ENCODE peak calls at places on chromosome 13, in nine cellular contexts. One of them, this sample, is unnamed.
A peak's percentile ranks its signal among the peaks of the same experiment; 100 is the strongest.

GRCh38 chr13:113460599-113460998 is 7.3 kb upstream of the ADPRHL1 start:
- DNase-seq in activated effector memory CD4-positive, alpha-beta T cell treated with anti-CD3 and anti-CD28 coated beads, Interleukin-2, amount 50 U/mL, for 16 hours: no peak
- DNase-seq in HT-29: no peak
- DNase-seq in OCI-M1: no peak
- DNase-seq in astrocyte of the hippocampus: no peak
- DNase-seq in C1 segment of cervical spinal cord: no peak
- DNase-seq in Peyer's patch: no peak
- DNase-seq in thoracic aorta: no peak
- DNase-seq in suprapubic skin: no peak
- DNase-seq in this sample: no peak

GRCh38 chr13:114027046-114027760 is 53.3 kb upstream of the C13orf46 start:
- DNase-seq in HT-29: no peak
- DNase-seq in astrocyte of the hippocampus: peak; percentile 36
- DNase-seq in OCI-M1: no peak
- DNase-seq in activated effector memory CD4-positive, alpha-beta T cell treated with anti-CD3 and anti-CD28 coated beads, Interleukin-2, amount 50 U/mL, for 16 hours: no peak
- DNase-seq in suprapubic skin: no peak
- DNase-seq in C1 segment of cervical spinal cord: no peak
- DNase-seq in thoracic aorta: no peak
- DNase-seq in Peyer's patch: no peak
- DNase-seq in this sample: no peak

GRCh38 chr13:20391597-20392452 is 133.8 kb downstream of the CRYL1 start:
- DNase-seq in OCI-M1: no peak
- DNase-seq in astrocyte of the hippocampus: no peak
- DNase-seq in thoracic aorta: no peak
- DNase-seq in HT-29: peak; percentile 47
- DNase-seq in C1 segment of cervical spinal cord: no peak
- DNase-seq in Peyer's patch: no peak
- DNase-seq in activated effector memory CD4-positive, alpha-beta T cell treated with anti-CD3 and anti-CD28 coated beads, Interleukin-2, amount 50 U/mL, for 16 hours: no peak
- DNase-seq in suprapubic skin: no peak
- DNase-seq in this sample: no peak

GRCh38 chr13:102724923-102725322 is 30.1 kb upstream of the METTL21C start:
- DNase-seq in activated effector memory CD4-positive, alpha-beta T cell treated with anti-CD3 and anti-CD28 coated beads, Interleukin-2, amount 50 U/mL, for 16 hours: no peak
- DNase-seq in Peyer's patch: no peak
- DNase-seq in suprapubic skin: no peak
- DNase-seq in OCI-M1: peak; percentile 64
- DNase-seq in C1 segment of cervical spinal cord: no peak
- DNase-seq in HT-29: peak; percentile 75
- DNase-seq in astrocyte of the hippocampus: peak; percentile 44
- DNase-seq in thoracic aorta: no peak
- DNase-seq in this sample: peak; percentile 14

GRCh38 chr13:49218493-49219051 is 1.6 kb upstream of the MLNR start:
- DNase-seq in C1 segment of cervical spinal cord: no peak
- DNase-seq in HT-29: no peak
- DNase-seq in Peyer's patch: no peak
- DNase-seq in suprapubic skin: no peak
- DNase-seq in astrocyte of the hippocampus: peak; percentile 26
- DNase-seq in activated effector memory CD4-positive, alpha-beta T cell treated with anti-CD3 and anti-CD28 coated beads, Interleukin-2, amount 50 U/mL, for 16 hours: no peak
- DNase-seq in OCI-M1: no peak
- DNase-seq in thoracic aorta: no peak
- DNase-seq in this sample: peak; percentile 4

GRCh38 chr13:100658363-100658762 is 16.2 kb downstream of the TMTC4 start:
- DNase-seq in suprapubic skin: no peak
- DNase-seq in C1 segment of cervical spinal cord: no peak
- DNase-seq in astrocyte of the hippocampus: no peak
- DNase-seq in HT-29: no peak
- DNase-seq in OCI-M1: no peak
- DNase-seq in thoracic aorta: no peak
- DNase-seq in Peyer's patch: no peak
- DNase-seq in activated effector memory CD4-positive, alpha-beta T cell treated with anti-CD3 and anti-CD28 coated beads, Interleukin-2, amount 50 U/mL, for 16 hours: no peak
- DNase-seq in this sample: peak; percentile 7

GRCh38 chr13:31441804-31442487 is 242.2 kb downstream of the B3GLCT start:
- DNase-seq in suprapubic skin: no peak
- DNase-seq in OCI-M1: no peak
- DNase-seq in C1 segment of cervical spinal cord: peak; percentile 1
- DNase-seq in thoracic aorta: no peak
- DNase-seq in HT-29: no peak
- DNase-seq in astrocyte of the hippocampus: no peak
- DNase-seq in Peyer's patch: no peak
- DNase-seq in activated effector memory CD4-positive, alpha-beta T cell treated with anti-CD3 and anti-CD28 coated beads, Interleukin-2, amount 50 U/mL, for 16 hours: no peak
- DNase-seq in this sample: no peak

GRCh38 chr13:50842246-50842645 is 1.2 kb downstream of the DLEU7 start:
- DNase-seq in C1 segment of cervical spinal cord: no peak
- DNase-seq in HT-29: no peak
- DNase-seq in Peyer's patch: no peak
- DNase-seq in OCI-M1: no peak
- DNase-seq in astrocyte of the hippocampus: no peak
- DNase-seq in thoracic aorta: no peak
- DNase-seq in activated effector memory CD4-positive, alpha-beta T cell treated with anti-CD3 and anti-CD28 coated beads, Interleukin-2, amount 50 U/mL, for 16 hours: no peak
- DNase-seq in suprapubic skin: no peak
- DNase-seq in this sample: no peak

GRCh38 chr13:26228080-26228479 is 6.0 kb upstream of the RNF6 start:
- DNase-seq in C1 segment of cervical spinal cord: no peak
- DNase-seq in Peyer's patch: no peak
- DNase-seq in OCI-M1: no peak
- DNase-seq in astrocyte of the hippocampus: peak; percentile 9
- DNase-seq in HT-29: no peak
- DNase-seq in activated effector memory CD4-positive, alpha-beta T cell treated with anti-CD3 and anti-CD28 coated beads, Interleukin-2, amount 50 U/mL, for 16 hours: no peak
- DNase-seq in suprapubic skin: no peak
- DNase-seq in thoracic aorta: no peak
- DNase-seq in this sample: no peak

GRCh38 chr13:46126552-46127171 is 21.8 kb upstream of the CPB2 start:
- DNase-seq in thoracic aorta: no peak
- DNase-seq in suprapubic skin: no peak
- DNase-seq in activated effector memory CD4-positive, alpha-beta T cell treated with anti-CD3 and anti-CD28 coated beads, Interleukin-2, amount 50 U/mL, for 16 hours: peak; percentile 86
- DNase-seq in Peyer's patch: peak; percentile 63
- DNase-seq in C1 segment of cervical spinal cord: peak; percentile 64
- DNase-seq in astrocyte of the hippocampus: peak; percentile 90
- DNase-seq in HT-29: peak; percentile 95
- DNase-seq in OCI-M1: peak; percentile 93
- DNase-seq in this sample: peak; percentile 64

GRCh38 chr13:21675095-21676007 is 4.5 kb downstream of the FGF9 start:
- DNase-seq in Peyer's patch: no peak
- DNase-seq in OCI-M1: no peak
- DNase-seq in suprapubic skin: no peak
- DNase-seq in C1 segment of cervical spinal cord: no peak
- DNase-seq in activated effector memory CD4-positive, alpha-beta T cell treated with anti-CD3 and anti-CD28 coated beads, Interleukin-2, amount 50 U/mL, for 16 hours: peak; percentile 75
- DNase-seq in thoracic aorta: no peak
- DNase-seq in HT-29: peak; percentile 69
- DNase-seq in astrocyte of the hippocampus: peak; percentile 36
- DNase-seq in this sample: peak; percentile 40

GRCh38 chr13:40518481-40518882 is 148.0 kb downstream of the FOXO1 start:
- DNase-seq in astrocyte of the hippocampus: no peak
- DNase-seq in C1 segment of cervical spinal cord: no peak
- DNase-seq in activated effector memory CD4-positive, alpha-beta T cell treated with anti-CD3 and anti-CD28 coated beads, Interleukin-2, amount 50 U/mL, for 16 hours: peak; percentile 86
- DNase-seq in OCI-M1: no peak
- DNase-seq in suprapubic skin: no peak
- DNase-seq in HT-29: peak; percentile 57
- DNase-seq in thoracic aorta: no peak
- DNase-seq in Peyer's patch: no peak
- DNase-seq in this sample: no peak

GRCh38 chr13:83984793-83985192 is 102.5 kb upstream of the SLITRK1 start:
- DNase-seq in astrocyte of the hippocampus: no peak
- DNase-seq in HT-29: no peak
- DNase-seq in activated effector memory CD4-positive, alpha-beta T cell treated with anti-CD3 and anti-CD28 coated beads, Interleukin-2, amount 50 U/mL, for 16 hours: no peak
- DNase-seq in thoracic aorta: no peak
- DNase-seq in suprapubic skin: no peak
- DNase-seq in Peyer's patch: no peak
- DNase-seq in OCI-M1: peak; percentile 13
- DNase-seq in C1 segment of cervical spinal cord: no peak
- DNase-seq in this sample: no peak

GRCh38 chr13:77507931-77508776 is 27.4 kb upstream of the SCEL start:
- DNase-seq in suprapubic skin: no peak
- DNase-seq in C1 segment of cervical spinal cord: no peak
- DNase-seq in activated effector memory CD4-positive, alpha-beta T cell treated with anti-CD3 and anti-CD28 coated beads, Interleukin-2, amount 50 U/mL, for 16 hours: no peak
- DNase-seq in OCI-M1: peak; percentile 10
- DNase-seq in Peyer's patch: no peak
- DNase-seq in astrocyte of the hippocampus: peak; percentile 80
- DNase-seq in HT-29: peak; percentile 97
- DNase-seq in thoracic aorta: no peak
- DNase-seq in this sample: no peak

GRCh38 chr13:47621931-47622330 is 379.1 kb downstream of the SUCLA2 start:
- DNase-seq in astrocyte of the hippocampus: peak; percentile 6
- DNase-seq in activated effector memory CD4-positive, alpha-beta T cell treated with anti-CD3 and anti-CD28 coated beads, Interleukin-2, amount 50 U/mL, for 16 hours: no peak
- DNase-seq in Peyer's patch: no peak
- DNase-seq in HT-29: peak; percentile 37
- DNase-seq in C1 segment of cervical spinal cord: no peak
- DNase-seq in OCI-M1: no peak
- DNase-seq in suprapubic skin: no peak
- DNase-seq in thoracic aorta: no peak
- DNase-seq in this sample: no peak

GRCh38 chr13:111006508-111007031 is 91.7 kb upstream of the ANKRD10 start:
- DNase-seq in suprapubic skin: peak; percentile 81
- DNase-seq in activated effector memory CD4-positive, alpha-beta T cell treated with anti-CD3 and anti-CD28 coated beads, Interleukin-2, amount 50 U/mL, for 16 hours: no peak
- DNase-seq in OCI-M1: no peak
- DNase-seq in thoracic aorta: peak; percentile 69
- DNase-seq in astrocyte of the hippocampus: peak; percentile 95
- DNase-seq in C1 segment of cervical spinal cord: no peak
- DNase-seq in HT-29: peak; percentile 42
- DNase-seq in Peyer's patch: peak; percentile 21
- DNase-seq in this sample: no peak

GRCh38 chr13:45341799-45342584 is 1.0 kb upstream of the TPT1 start:
- DNase-seq in C1 segment of cervical spinal cord: no peak
- DNase-seq in astrocyte of the hippocampus: peak; percentile 61
- DNase-seq in HT-29: no peak
- DNase-seq in suprapubic skin: peak; percentile 84
- DNase-seq in thoracic aorta: peak; percentile 58
- DNase-seq in Peyer's patch: no peak
- DNase-seq in activated effector memory CD4-positive, alpha-beta T cell treated with anti-CD3 and anti-CD28 coated beads, Interleukin-2, amount 50 U/mL, for 16 hours: no peak
- DNase-seq in OCI-M1: peak; percentile 78
- DNase-seq in this sample: peak; percentile 79

GRCh38 chr13:113903361-113903760 is 39.5 kb upstream of the GAS6 start:
- DNase-seq in suprapubic skin: peak; percentile 55
- DNase-seq in thoracic aorta: peak; percentile 41
- DNase-seq in Peyer's patch: no peak
- DNase-seq in astrocyte of the hippocampus: peak; percentile 87
- DNase-seq in C1 segment of cervical spinal cord: no peak
- DNase-seq in HT-29: no peak
- DNase-seq in OCI-M1: no peak
- DNase-seq in activated effector memory CD4-positive, alpha-beta T cell treated with anti-CD3 and anti-CD28 coated beads, Interleukin-2, amount 50 U/mL, for 16 hours: no peak
- DNase-seq in this sample: no peak

GRCh38 chr13:43107780-43108179 is 84.4 kb downstream of the DNAJC15 start:
- DNase-seq in Peyer's patch: no peak
- DNase-seq in OCI-M1: no peak
- DNase-seq in C1 segment of cervical spinal cord: no peak
- DNase-seq in HT-29: no peak
- DNase-seq in suprapubic skin: no peak
- DNase-seq in activated effector memory CD4-positive, alpha-beta T cell treated with anti-CD3 and anti-CD28 coated beads, Interleukin-2, amount 50 U/mL, for 16 hours: no peak
- DNase-seq in astrocyte of the hippocampus: no peak
- DNase-seq in thoracic aorta: no peak
- DNase-seq in this sample: peak; percentile 28

GRCh38 chr13:33497146-33497845 is 211.7 kb upstream of the STARD13 start:
- DNase-seq in suprapubic skin: no peak
- DNase-seq in Peyer's patch: no peak
- DNase-seq in astrocyte of the hippocampus: peak; percentile 16
- DNase-seq in thoracic aorta: no peak
- DNase-seq in activated effector memory CD4-positive, alpha-beta T cell treated with anti-CD3 and anti-CD28 coated beads, Interleukin-2, amount 50 U/mL, for 16 hours: no peak
- DNase-seq in OCI-M1: no peak
- DNase-seq in HT-29: no peak
- DNase-seq in C1 segment of cervical spinal cord: no peak
- DNase-seq in this sample: no peak

GRCh38 chr13:23348270-23349126 is 85.0 kb downstream of the SACS start:
- DNase-seq in HT-29: peak; percentile 22
- DNase-seq in thoracic aorta: no peak
- DNase-seq in activated effector memory CD4-positive, alpha-beta T cell treated with anti-CD3 and anti-CD28 coated beads, Interleukin-2, amount 50 U/mL, for 16 hours: no peak
- DNase-seq in suprapubic skin: no peak
- DNase-seq in astrocyte of the hippocampus: no peak
- DNase-seq in C1 segment of cervical spinal cord: no peak
- DNase-seq in Peyer's patch: no peak
- DNase-seq in OCI-M1: no peak
- DNase-seq in this sample: no peak

GRCh38 chr13:89034015-89034414 is 1362.8 kb downstream of the SLITRK5 start:
- DNase-seq in Peyer's patch: no peak
- DNase-seq in C1 segment of cervical spinal cord: no peak
- DNase-seq in thoracic aorta: no peak
- DNase-seq in OCI-M1: no peak
- DNase-seq in suprapubic skin: no peak
- DNase-seq in HT-29: no peak
- DNase-seq in astrocyte of the hippocampus: no peak
- DNase-seq in activated effector memory CD4-positive, alpha-beta T cell treated with anti-CD3 and anti-CD28 coated beads, Interleukin-2, amount 50 U/mL, for 16 hours: no peak
- DNase-seq in this sample: no peak

GRCh38 chr13:28337196-28338045 is 157.5 kb downstream of the FLT1 start:
- DNase-seq in suprapubic skin: no peak
- DNase-seq in HT-29: no peak
- DNase-seq in thoracic aorta: no peak
- DNase-seq in activated effector memory CD4-positive, alpha-beta T cell treated with anti-CD3 and anti-CD28 coated beads, Interleukin-2, amount 50 U/mL, for 16 hours: no peak
- DNase-seq in astrocyte of the hippocampus: no peak
- DNase-seq in C1 segment of cervical spinal cord: no peak
- DNase-seq in Peyer's patch: no peak
- DNase-seq in OCI-M1: no peak
- DNase-seq in this sample: no peak

GRCh38 chr13:41352935-41353801 is 42.1 kb downstream of the NAA16 start:
- DNase-seq in suprapubic skin: no peak
- DNase-seq in OCI-M1: peak; percentile 70
- DNase-seq in HT-29: peak; percentile 94
- DNase-seq in activated effector memory CD4-positive, alpha-beta T cell treated with anti-CD3 and anti-CD28 coated beads, Interleukin-2, amount 50 U/mL, for 16 hours: peak; percentile 73
- DNase-seq in astrocyte of the hippocampus: peak; percentile 77
- DNase-seq in Peyer's patch: no peak
- DNase-seq in C1 segment of cervical spinal cord: peak; percentile 3
- DNase-seq in thoracic aorta: no peak
- DNase-seq in this sample: peak; percentile 51

GRCh38 chr13:107450931-107451330 is 764.4 kb downstream of the LIG4 start:
- DNase-seq in Peyer's patch: no peak
- DNase-seq in HT-29: no peak
- DNase-seq in thoracic aorta: peak; percentile 16
- DNase-seq in astrocyte of the hippocampus: peak; percentile 94
- DNase-seq in activated effector memory CD4-positive, alpha-beta T cell treated with anti-CD3 and anti-CD28 coated beads, Interleukin-2, amount 50 U/mL, for 16 hours: no peak
- DNase-seq in C1 segment of cervical spinal cord: no peak
- DNase-seq in OCI-M1: no peak
- DNase-seq in suprapubic skin: no peak
- DNase-seq in this sample: no peak

GRCh38 chr13:113507564-113508210 is 17.2 kb upstream of the DCUN1D2 start:
- DNase-seq in suprapubic skin: no peak
- DNase-seq in thoracic aorta: no peak
- DNase-seq in activated effector memory CD4-positive, alpha-beta T cell treated with anti-CD3 and anti-CD28 coated beads, Interleukin-2, amount 50 U/mL, for 16 hours: no peak
- DNase-seq in astrocyte of the hippocampus: no peak
- DNase-seq in C1 segment of cervical spinal cord: no peak
- DNase-seq in Peyer's patch: no peak
- DNase-seq in HT-29: no peak
- DNase-seq in OCI-M1: no peak
- DNase-seq in this sample: no peak

GRCh38 chr13:73216381-73216831 is 157.6 kb downstream of the KLF5 start:
- DNase-seq in suprapubic skin: no peak
- DNase-seq in astrocyte of the hippocampus: peak; percentile 76
- DNase-seq in C1 segment of cervical spinal cord: no peak
- DNase-seq in thoracic aorta: no peak
- DNase-seq in Peyer's patch: no peak
- DNase-seq in HT-29: peak; percentile 82
- DNase-seq in OCI-M1: no peak
- DNase-seq in activated effector memory CD4-positive, alpha-beta T cell treated with anti-CD3 and anti-CD28 coated beads, Interleukin-2, amount 50 U/mL, for 16 hours: no peak
- DNase-seq in this sample: peak; percentile 88

GRCh38 chr13:114134111-114134943 is 1.9 kb upstream of the RASA3 start:
- DNase-seq in HT-29: no peak
- DNase-seq in C1 segment of cervical spinal cord: peak; percentile 16
- DNase-seq in astrocyte of the hippocampus: no peak
- DNase-seq in thoracic aorta: no peak
- DNase-seq in activated effector memory CD4-positive, alpha-beta T cell treated with anti-CD3 and anti-CD28 coated beads, Interleukin-2, amount 50 U/mL, for 16 hours: peak; percentile 68
- DNase-seq in suprapubic skin: no peak
- DNase-seq in OCI-M1: no peak
- DNase-seq in Peyer's patch: peak; percentile 69
- DNase-seq in this sample: no peak

GRCh38 chr13:111216166-111216960 is 101.3 kb downstream of the ARHGEF7 start:
- DNase-seq in C1 segment of cervical spinal cord: peak; percentile 24
- DNase-seq in astrocyte of the hippocampus: peak; percentile 73
- DNase-seq in thoracic aorta: no peak
- DNase-seq in activated effector memory CD4-positive, alpha-beta T cell treated with anti-CD3 and anti-CD28 coated beads, Interleukin-2, amount 50 U/mL, for 16 hours: peak; percentile 73
- DNase-seq in Peyer's patch: peak; percentile 40
- DNase-seq in OCI-M1: peak; percentile 21
- DNase-seq in HT-29: peak; percentile 66
- DNase-seq in suprapubic skin: no peak
- DNase-seq in this sample: peak; percentile 52

GRCh38 chr13:58960909-58961308 is 1202.8 kb downstream of the DIAPH3 start:
- DNase-seq in OCI-M1: peak; percentile 45
- DNase-seq in HT-29: peak; percentile 12
- DNase-seq in activated effector memory CD4-positive, alpha-beta T cell treated with anti-CD3 and anti-CD28 coated beads, Interleukin-2, amount 50 U/mL, for 16 hours: no peak
- DNase-seq in astrocyte of the hippocampus: peak; percentile 50
- DNase-seq in C1 segment of cervical spinal cord: no peak
- DNase-seq in thoracic aorta: no peak
- DNase-seq in Peyer's patch: no peak
- DNase-seq in suprapubic skin: no peak
- DNase-seq in this sample: no peak

GRCh38 chr13:73341748-73342147 is 282.9 kb downstream of the KLF5 start:
- DNase-seq in C1 segment of cervical spinal cord: no peak
- DNase-seq in astrocyte of the hippocampus: peak; percentile 71
- DNase-seq in Peyer's patch: no peak
- DNase-seq in OCI-M1: no peak
- DNase-seq in activated effector memory CD4-positive, alpha-beta T cell treated with anti-CD3 and anti-CD28 coated beads, Interleukin-2, amount 50 U/mL, for 16 hours: no peak
- DNase-seq in suprapubic skin: no peak
- DNase-seq in HT-29: no peak
- DNase-seq in thoracic aorta: no peak
- DNase-seq in this sample: no peak

This sample was measured in small intestine.